ENCODE peak calls at places on chromosomes 12 and 14, in five cellular contexts. One of them, this sample, is unnamed.

GRCh38 chr12:87866602-87867292 is 162.5 kb downstream of the C12orf50 start:
- DNase-seq in epithelial cell of prostate: peak
- DNase-seq in mucosa of gallbladder: no peak
- DNase-seq in GOT3: no peak
- DNase-seq in fibroblast of the aortic adventitia: peak
- DNase-seq in this sample: no peak

GRCh38 chr12:98594050-98594853 is 766 bp downstream of the SLC25A3 start:
- DNase-seq in GOT3: no peak
- DNase-seq in fibroblast of the aortic adventitia: peak
- DNase-seq in epithelial cell of prostate: no peak
- DNase-seq in mucosa of gallbladder: peak
- DNase-seq in this sample: peak

GRCh38 chr12:3461391-3461790 is 29.6 kb upstream of the PRMT8 start:
- DNase-seq in fibroblast of the aortic adventitia: no peak
- DNase-seq in epithelial cell of prostate: no peak
- DNase-seq in mucosa of gallbladder: no peak
- DNase-seq in GOT3: no peak
- DNase-seq in this sample: no peak

GRCh38 chr12:10160659-10161386 is 11.1 kb downstream of the OLR1 start:
- DNase-seq in fibroblast of the aortic adventitia: no peak
- DNase-seq in mucosa of gallbladder: no peak
- DNase-seq in epithelial cell of prostate: no peak
- DNase-seq in GOT3: no peak
- DNase-seq in this sample: no peak

GRCh38 chr12:49791156-49791555 is 37.1 kb downstream of the NCKAP5L start:
- DNase-seq in GOT3: no peak
- DNase-seq in epithelial cell of prostate: no peak
- DNase-seq in mucosa of gallbladder: no peak
- DNase-seq in fibroblast of the aortic adventitia: no peak
- DNase-seq in this sample: no peak

GRCh38 chr12:124512667-124513296 is 54.6 kb downstream of the NCOR2 start:
- DNase-seq in GOT3: peak
- DNase-seq in mucosa of gallbladder: peak
- DNase-seq in fibroblast of the aortic adventitia: peak
- DNase-seq in epithelial cell of prostate: peak
- DNase-seq in this sample: peak

GRCh38 chr12:50507930-50508329 is 3.1 kb downstream of the DIP2B start:
- DNase-seq in fibroblast of the aortic adventitia: no peak
- DNase-seq in mucosa of gallbladder: no peak
- DNase-seq in GOT3: no peak
- DNase-seq in epithelial cell of prostate: no peak
- DNase-seq in this sample: no peak

GRCh38 chr12:60123443-60124000 is 527.7 kb downstream of the SLC16A7 start:
- DNase-seq in mucosa of gallbladder: no peak
- DNase-seq in fibroblast of the aortic adventitia: peak
- DNase-seq in GOT3: no peak
- DNase-seq in epithelial cell of prostate: no peak
- DNase-seq in this sample: peak

GRCh38 chr12:78931466-78931990 is 67.0 kb downstream of the SYT1 start:
- DNase-seq in fibroblast of the aortic adventitia: no peak
- DNase-seq in epithelial cell of prostate: no peak
- DNase-seq in GOT3: no peak
- DNase-seq in mucosa of gallbladder: no peak
- DNase-seq in this sample: no peak

GRCh38 chr12:117312770-117313169 is 48.7 kb downstream of the NOS1 start:
- DNase-seq in epithelial cell of prostate: no peak
- DNase-seq in GOT3: no peak
- DNase-seq in mucosa of gallbladder: no peak
- DNase-seq in fibroblast of the aortic adventitia: no peak
- DNase-seq in this sample: no peak

GRCh38 chr12:18345021-18345735 is 83.9 kb downstream of the PIK3C2G start:
- DNase-seq in GOT3: no peak
- DNase-seq in epithelial cell of prostate: no peak
- DNase-seq in mucosa of gallbladder: no peak
- DNase-seq in fibroblast of the aortic adventitia: no peak
- DNase-seq in this sample: no peak

GRCh38 chr12:109052415-109053323 is at the start of gene USP30:
- DNase-seq in epithelial cell of prostate: peak
- DNase-seq in mucosa of gallbladder: peak
- DNase-seq in GOT3: peak
- DNase-seq in fibroblast of the aortic adventitia: peak
- DNase-seq in this sample: peak

GRCh38 chr14:77659822-77660221 is 43.4 kb upstream of the SPTLC2 start:
- DNase-seq in epithelial cell of prostate: no peak
- DNase-seq in GOT3: no peak
- DNase-seq in mucosa of gallbladder: no peak
- DNase-seq in fibroblast of the aortic adventitia: no peak
- DNase-seq in this sample: no peak

GRCh38 chr14:85037411-85037810 is 492.5 kb upstream of the FLRT2 start:
- DNase-seq in mucosa of gallbladder: no peak
- DNase-seq in epithelial cell of prostate: no peak
- DNase-seq in GOT3: no peak
- DNase-seq in fibroblast of the aortic adventitia: no peak
- DNase-seq in this sample: no peak

GRCh38 chr12:116416161-116416560 is 138.7 kb upstream of the MED13L start:
- DNase-seq in mucosa of gallbladder: no peak
- DNase-seq in fibroblast of the aortic adventitia: no peak
- DNase-seq in GOT3: no peak
- DNase-seq in epithelial cell of prostate: no peak
- DNase-seq in this sample: peak

GRCh38 chr14:32560213-32560857 is 231.2 kb downstream of the AKAP6 start:
- DNase-seq in GOT3: no peak
- DNase-seq in epithelial cell of prostate: peak
- DNase-seq in mucosa of gallbladder: peak
- DNase-seq in fibroblast of the aortic adventitia: peak
- DNase-seq in this sample: peak

GRCh38 chr12:89333564-89334252 is 18.6 kb downstream of the DUSP6 start:
- DNase-seq in epithelial cell of prostate: no peak
- DNase-seq in GOT3: no peak
- DNase-seq in mucosa of gallbladder: no peak
- DNase-seq in fibroblast of the aortic adventitia: no peak
- DNase-seq in this sample: no peak

GRCh38 chr12:20368653-20369163 is 371 bp downstream of the PDE3A start:
- DNase-seq in mucosa of gallbladder: peak
- DNase-seq in fibroblast of the aortic adventitia: peak
- DNase-seq in epithelial cell of prostate: no peak
- DNase-seq in GOT3: no peak
- DNase-seq in this sample: peak

GRCh38 chr12:2958432-2959193 is 584 bp upstream of the TEAD4 start:
- DNase-seq in mucosa of gallbladder: peak
- DNase-seq in epithelial cell of prostate: peak
- DNase-seq in fibroblast of the aortic adventitia: peak
- DNase-seq in GOT3: peak
- DNase-seq in this sample: peak

GRCh38 chr12:93847517-93848452 is 170.6 kb downstream of the CRADD start:
- DNase-seq in mucosa of gallbladder: no peak
- DNase-seq in fibroblast of the aortic adventitia: no peak
- DNase-seq in GOT3: no peak
- DNase-seq in epithelial cell of prostate: no peak
- DNase-seq in this sample: no peak

GRCh38 chr14:89443002-89443660 is 26.1 kb upstream of the FOXN3 start:
- DNase-seq in epithelial cell of prostate: no peak
- DNase-seq in mucosa of gallbladder: no peak
- DNase-seq in GOT3: no peak
- DNase-seq in fibroblast of the aortic adventitia: no peak
- DNase-seq in this sample: peak

GRCh38 chr14:38627163-38627562 is 371.3 kb upstream of the CLEC14A start:
- DNase-seq in mucosa of gallbladder: no peak
- DNase-seq in epithelial cell of prostate: no peak
- DNase-seq in GOT3: no peak
- DNase-seq in fibroblast of the aortic adventitia: no peak
- DNase-seq in this sample: no peak

GRCh38 chr14:34098045-34098984 is 147.4 kb upstream of the EGLN3 start:
- DNase-seq in epithelial cell of prostate: no peak
- DNase-seq in fibroblast of the aortic adventitia: peak
- DNase-seq in GOT3: no peak
- DNase-seq in mucosa of gallbladder: peak
- DNase-seq in this sample: peak

GRCh38 chr12:11688831-11689230 is 39.4 kb downstream of the ETV6 start:
- DNase-seq in epithelial cell of prostate: no peak
- DNase-seq in mucosa of gallbladder: no peak
- DNase-seq in fibroblast of the aortic adventitia: peak
- DNase-seq in GOT3: no peak
- DNase-seq in this sample: no peak